ENCODE peak calls at places on chromosomes 4 and X, in six cellular contexts. Y, F, J, P, V and K are unnamed samples.

GRCh38 chrX:78092296-78092695 is 11.8 kb upstream of the PGK1 start:
- DNase-seq in Y (peak), J (no peak), F (no peak), V (peak), P (no peak), K (no peak)

GRCh38 chr4:85127653-85128052 is 161.2 kb upstream of the WDFY3 start:
- DNase-seq in P (no peak), F (no peak), Y (peak), V (peak), J (no peak), K (peak)

GRCh38 chr4:70954032-70954431 is 39.4 kb upstream of the DCK start:
- DNase-seq in F (no peak), V (no peak), P (no peak), Y (peak), J (no peak), K (no peak)

GRCh38 chr4:143344774-143345173 is 8.1 kb downstream of the GAB1 start:
- DNase-seq in P (no peak), V (no peak), Y (no peak), J (no peak), F (no peak), K (no peak)

GRCh38 chr4:41655177-41655576 is 93.3 kb downstream of the PHOX2B start:
- DNase-seq in F (no peak), V (no peak), Y (no peak), J (no peak), P (no peak), K (no peak)

GRCh38 chr4:115272585-115272984 is 159.2 kb upstream of the NDST4 start:
- DNase-seq in Y (no peak), J (no peak), P (no peak), F (no peak), V (no peak), K (no peak)

GRCh38 chrX:3690140-3690539 is 23.3 kb downstream of the PRKX start:
- DNase-seq in P (no peak), J (no peak), Y (peak), V (no peak), F (no peak), K (no peak)

GRCh38 chrX:115968436-115969252 is 201.9 kb upstream of the AGTR2 start:
- DNase-seq in F (no peak), P (no peak), Y (peak), J (no peak), V (peak), K (peak)

GRCh38 chr4:8917321-8917811 is 45.7 kb upstream of the HMX1 start:
- DNase-seq in V (no peak), Y (no peak), P (no peak), J (no peak), F (no peak), K (peak)

GRCh38 chr4:182339246-182339645 is 96.0 kb downstream of the TENM3 start:
- DNase-seq in F (no peak), P (no peak), Y (no peak), J (no peak), V (no peak), K (no peak)

DNA sequence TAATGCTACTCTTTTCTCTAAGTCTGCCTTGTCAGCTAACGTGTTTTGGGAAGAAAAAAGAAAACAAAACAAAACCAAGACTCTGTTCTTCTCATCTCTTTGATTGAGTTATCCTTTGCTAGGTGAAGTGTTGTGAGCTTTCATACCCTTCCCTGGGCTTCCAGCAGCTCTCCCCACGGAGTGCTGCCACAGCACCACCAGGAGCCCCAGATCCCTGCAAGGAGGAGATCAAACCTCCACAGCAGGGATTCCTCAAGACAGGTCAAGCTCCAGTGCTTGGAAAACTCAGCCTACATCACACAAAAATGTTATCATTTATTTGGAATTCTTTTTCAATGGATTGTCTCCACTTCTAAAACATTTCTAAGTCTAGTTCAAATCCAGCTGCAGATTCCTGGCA is 1981.9 kb upstream of the TENM3 start:
- DNase-seq in J (no peak), P (no peak), V (no peak), F (no peak), Y (no peak), K (no peak)
- TF ChIP-seq CTCF in J (no peak), P (no peak), V (no peak), F (no peak), Y (no peak), K (no peak)

GRCh38 chrX:47497274-47497673 is 14.3 kb upstream of the ZNF41 start:
- DNase-seq in J (no peak), V (no peak), F (no peak), P (no peak), Y (peak), K (no peak)
- TF ChIP-seq CTCF in J (no peak), V (no peak), F (no peak), P (peak), Y (peak), K (peak)

GRCh38 chrX:19225906-19226305 is 103.6 kb upstream of the ADGRG2 start:
- DNase-seq in J (no peak), V (no peak), F (no peak), P (no peak), Y (peak), K (peak)
- TF ChIP-seq CTCF in J (no peak), V (no peak), F (no peak), P (peak), Y (no peak), K (peak)

GRCh38 chrX:21756785-21757529 is 959 bp downstream of the SMPX start:
- DNase-seq in P (no peak), Y (no peak), F (no peak), J (no peak), V (no peak), K (no peak)

GRCh38 chrX:21757960-21758359 is at the start of gene SMPX:
- DNase-seq in F (no peak), P (no peak), Y (no peak), J (no peak), V (no peak), K (no peak)

GRCh38 chrX:21764043-21764442 is 6.1 kb upstream of the SMPX start:
- DNase-seq in Y (no peak), J (no peak), V (no peak), F (no peak), P (no peak), K (no peak)

GRCh38 chrX:21758488-21758887 is 572 bp upstream of the SMPX start:
- DNase-seq in V (no peak), F (no peak), Y (no peak), P (no peak), J (no peak), K (no peak)
- TF ChIP-seq CTCF in V (no peak), F (no peak), Y (no peak), P (no peak), J (no peak), K (no peak)

DNA sequence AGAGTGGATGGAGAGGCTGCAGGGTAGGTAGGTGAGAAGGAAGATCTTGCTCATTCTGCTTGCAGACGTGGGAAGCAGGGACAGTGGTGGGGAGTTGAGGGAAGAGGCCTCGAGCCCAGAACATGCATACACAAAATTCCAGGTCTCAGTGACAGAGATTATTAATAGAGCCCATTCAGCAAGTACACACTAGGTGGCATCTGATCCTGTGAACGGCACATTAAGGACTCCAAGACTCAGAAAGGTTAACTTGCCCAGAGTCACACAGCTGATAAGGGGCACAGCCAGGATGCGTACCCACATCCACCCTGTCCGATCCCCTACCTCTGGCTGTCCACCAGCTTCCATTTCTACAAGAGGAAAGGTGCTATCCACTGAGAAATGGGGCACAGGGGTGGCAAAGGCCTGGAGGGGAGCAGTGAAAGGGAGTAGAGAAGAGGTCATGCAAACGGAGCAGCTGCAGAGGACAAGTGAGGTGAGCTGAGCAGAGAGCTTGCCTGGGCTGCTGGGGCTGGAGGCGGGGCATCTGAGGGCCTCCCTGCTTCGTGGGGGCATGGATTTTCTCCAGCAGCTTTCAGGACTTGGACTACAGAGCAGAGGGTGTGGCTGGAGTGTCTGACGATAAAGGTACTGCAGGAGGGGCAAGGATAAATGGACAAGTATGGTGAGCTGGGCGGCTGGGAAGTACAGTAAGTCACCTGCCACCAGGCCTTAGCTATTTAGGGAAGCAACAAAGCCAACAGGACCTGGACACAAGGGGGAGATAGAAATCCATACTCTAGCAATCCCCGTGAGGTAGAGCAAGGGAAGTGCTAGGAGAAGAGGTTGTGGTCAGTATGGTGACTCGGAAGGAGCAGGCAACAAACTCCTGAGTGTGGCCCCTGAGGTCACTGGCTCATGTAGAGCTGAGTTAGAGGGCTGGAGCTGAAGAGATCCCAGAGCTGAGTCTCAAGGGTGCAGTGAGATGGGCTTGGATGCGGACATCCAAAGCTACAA is 11.2 kb downstream of the IDS start:
- DNase-seq in F (no peak), J (no peak), P (no peak), Y (no peak), V (no peak), K (no peak)
- TF ChIP-seq CTCF in F (no peak), J (no peak), P (no peak), Y (no peak), V (no peak), K (no peak)

DNA sequence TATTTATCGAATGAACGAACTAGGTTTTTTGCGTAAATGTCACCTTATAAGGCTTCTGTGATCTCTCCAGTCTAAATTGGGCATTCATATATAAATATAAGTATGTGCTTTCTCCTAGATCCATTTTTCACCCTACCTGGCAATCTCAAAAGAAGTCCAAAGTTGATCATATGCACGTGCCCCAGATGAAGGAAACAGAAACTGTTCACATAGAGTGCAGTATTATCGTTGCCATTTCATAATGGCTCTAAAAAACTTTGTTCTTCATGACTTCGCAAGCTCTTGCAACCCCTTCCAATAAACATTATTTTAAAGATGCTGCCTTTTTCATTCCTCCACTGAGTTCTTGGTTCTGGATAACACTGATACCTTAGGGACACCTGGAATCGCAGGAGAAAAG is 706 bp downstream of the INTS12 start:
- DNase-seq in F (no peak), Y (no peak), V (no peak), J (no peak), P (no peak), K (no peak)
- TF ChIP-seq CTCF in F (no peak), Y (no peak), V (no peak), J (no peak), P (no peak), K (no peak)

GRCh38 chrX:134909258-134909657 is 81.5 kb upstream of the SMIM10 start:
- DNase-seq in P (no peak), J (no peak), F (no peak), Y (no peak), V (no peak), K (no peak)

GRCh38 chrX:134907302-134907701 is 83.5 kb upstream of the SMIM10 start:
- DNase-seq in J (no peak), Y (no peak), F (no peak), P (no peak), V (no peak), K (no peak)

GRCh38 chrX:134911348-134911747 is 79.4 kb upstream of the SMIM10 start:
- DNase-seq in Y (no peak), P (no peak), J (no peak), V (no peak), F (no peak), K (no peak)

DNA sequence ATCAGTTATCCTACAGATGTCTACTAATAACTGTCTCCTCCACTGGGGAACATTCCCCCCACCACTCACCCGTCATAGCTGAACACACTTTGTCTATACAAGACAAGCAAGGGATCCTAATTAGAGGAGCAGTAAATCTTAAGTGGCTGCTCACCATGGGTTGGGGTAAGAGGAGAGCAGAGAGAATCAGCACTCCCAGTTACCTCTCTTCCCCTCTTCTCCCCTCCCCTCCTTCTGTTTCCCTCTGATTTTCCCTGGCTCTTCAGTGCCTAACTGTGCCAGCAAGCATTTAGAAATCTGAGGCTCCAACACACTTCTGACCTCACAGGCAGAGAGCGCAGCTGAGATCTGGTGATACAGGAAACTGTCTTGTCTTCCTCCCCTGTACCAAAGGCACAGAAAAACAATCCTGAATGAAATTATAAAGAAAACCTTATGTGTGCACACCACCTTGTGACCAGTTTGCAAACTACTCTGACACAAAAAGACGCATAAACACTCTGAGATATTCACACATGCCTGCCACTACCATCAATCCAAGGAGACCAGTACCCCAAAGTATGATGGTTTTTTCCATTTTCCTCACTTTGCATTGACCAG is 82.5 kb upstream of the SMIM10 start:
- DNase-seq in F (no peak), V (no peak), Y (peak), J (no peak), P (no peak), K (no peak)
- TF ChIP-seq CTCF in F (no peak), V (no peak), Y (peak), J (no peak), P (peak), K (peak)

GRCh38 chr4:90292438-90292837 is 165.2 kb downstream of the CCSER1 start:
- DNase-seq in P (no peak), V (no peak), Y (no peak), J (no peak), F (no peak), K (no peak)

GRCh38 chr4:90293320-90293719 is 166.1 kb downstream of the CCSER1 start:
- DNase-seq in F (no peak), Y (peak), V (no peak), P (no peak), J (no peak), K (no peak)
- TF ChIP-seq CTCF in F (no peak), Y (peak), V (peak), P (peak), J (no peak), K (peak)